ENCODE peak calls at places on chromosome 19, in seven cellular contexts. One of them, this sample, is unnamed.

GRCh38 chr19:40578442-40578908 is 1.8 kb downstream of the SHKBP1 start:
- DNase-seq in heart right ventricle: peak
- DNase-seq in IMR-90: peak
- DNase-seq in endothelial cell of umbilical vein: peak
- DNase-seq in pancreas: no peak
- DNase-seq in esophagus squamous epithelium: no peak
- DNase-seq in body of pancreas: peak
- DNase-seq in this sample: no peak

GRCh38 chr19:46772170-46773017 is 16.0 kb downstream of the SLC1A5 start:
- DNase-seq in heart right ventricle: no peak
- DNase-seq in IMR-90: no peak
- DNase-seq in endothelial cell of umbilical vein: no peak
- DNase-seq in pancreas: no peak
- DNase-seq in esophagus squamous epithelium: no peak
- DNase-seq in body of pancreas: no peak
- DNase-seq in this sample: no peak

GRCh38 chr19:52963229-52963760 is 614 bp upstream of the ZNF816 start:
- DNase-seq in heart right ventricle: no peak
- DNase-seq in IMR-90: no peak
- DNase-seq in endothelial cell of umbilical vein: no peak
- DNase-seq in pancreas: peak
- DNase-seq in esophagus squamous epithelium: no peak
- DNase-seq in body of pancreas: no peak
- DNase-seq in this sample: no peak

GRCh38 chr19:38849746-38850230 is at the start of gene HNRNPL:
- DNase-seq in heart right ventricle: no peak
- DNase-seq in IMR-90: no peak
- DNase-seq in endothelial cell of umbilical vein: no peak
- DNase-seq in pancreas: peak
- DNase-seq in esophagus squamous epithelium: peak
- DNase-seq in body of pancreas: no peak
- DNase-seq in this sample: no peak

GRCh38 chr19:46955114-46955812 is 64.4 kb upstream of the NPAS1 start:
- DNase-seq in heart right ventricle: no peak
- DNase-seq in IMR-90: peak
- DNase-seq in endothelial cell of umbilical vein: peak
- DNase-seq in pancreas: no peak
- DNase-seq in esophagus squamous epithelium: no peak
- DNase-seq in body of pancreas: no peak
- DNase-seq in this sample: no peak

GRCh38 chr19:30082168-30082567 is 140.1 kb downstream of the URI1 start:
- DNase-seq in heart right ventricle: no peak
- DNase-seq in IMR-90: no peak
- DNase-seq in endothelial cell of umbilical vein: no peak
- DNase-seq in pancreas: peak
- DNase-seq in esophagus squamous epithelium: no peak
- DNase-seq in body of pancreas: no peak
- DNase-seq in this sample: no peak

GRCh38 chr19:10363789-10364281 is 16.5 kb downstream of the TYK2 start:
- DNase-seq in heart right ventricle: no peak
- DNase-seq in IMR-90: no peak
- DNase-seq in endothelial cell of umbilical vein: no peak
- DNase-seq in pancreas: no peak
- DNase-seq in esophagus squamous epithelium: no peak
- DNase-seq in body of pancreas: no peak
- DNase-seq in this sample: no peak

GRCh38 chr19:40279120-40279551 is 6.0 kb downstream of the AKT2 start:
- DNase-seq in heart right ventricle: peak
- DNase-seq in IMR-90: peak
- DNase-seq in endothelial cell of umbilical vein: no peak
- DNase-seq in pancreas: no peak
- DNase-seq in esophagus squamous epithelium: no peak
- DNase-seq in body of pancreas: no peak
- DNase-seq in this sample: peak

GRCh38 chr19:40585677-40586422 is 9.2 kb downstream of the SHKBP1 start:
- DNase-seq in heart right ventricle: no peak
- DNase-seq in IMR-90: peak
- DNase-seq in endothelial cell of umbilical vein: peak
- DNase-seq in pancreas: no peak
- DNase-seq in esophagus squamous epithelium: no peak
- DNase-seq in body of pancreas: peak
- DNase-seq in this sample: no peak

DNA sequence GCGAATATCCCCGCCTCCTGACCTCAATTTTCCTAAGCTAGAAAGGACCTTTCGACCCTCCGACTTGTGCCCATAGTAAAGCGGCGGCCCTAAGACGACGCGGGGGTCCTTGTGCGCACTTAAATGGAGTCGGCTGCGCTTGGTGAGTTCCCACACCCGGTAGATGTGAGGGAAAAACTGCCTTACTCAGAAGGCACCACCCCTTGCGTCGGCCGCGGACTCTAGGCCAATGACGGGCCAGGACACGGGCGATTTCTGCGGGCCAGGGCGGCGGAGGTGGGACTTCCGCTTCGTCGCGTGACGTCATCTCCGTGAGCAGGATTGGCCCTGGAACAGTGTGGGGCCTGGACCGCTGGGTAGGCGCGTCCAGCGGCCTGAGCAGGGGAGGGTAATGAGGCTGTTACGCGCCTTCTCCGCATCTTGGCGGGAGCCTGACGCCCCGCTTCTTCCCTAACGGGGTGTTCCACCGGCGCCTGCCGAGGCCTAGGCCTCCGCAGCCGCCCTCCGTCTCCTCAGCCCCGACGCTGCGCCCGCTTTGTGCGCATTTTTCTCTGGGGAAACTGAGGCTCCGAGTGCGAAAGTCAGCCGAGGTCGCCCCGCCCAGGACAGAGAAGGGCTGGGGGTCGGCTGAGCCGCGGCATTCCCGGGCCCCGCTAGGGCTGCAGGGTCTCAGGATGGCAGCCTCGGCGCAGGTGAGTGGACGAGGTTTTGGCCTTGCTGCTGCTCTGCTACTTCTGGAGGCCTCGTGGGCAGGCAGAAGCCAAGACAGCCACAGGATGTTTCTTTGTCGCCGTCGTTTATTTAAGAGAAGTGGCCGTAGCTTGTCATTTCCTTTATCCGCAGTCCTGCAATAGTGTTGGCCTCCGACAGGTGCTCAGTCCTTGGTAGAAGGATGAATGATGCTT is at the start of gene ZNF543:
- DNase-seq in heart right ventricle: peak
- DNase-seq in IMR-90: peak
- DNase-seq in endothelial cell of umbilical vein: peak
- DNase-seq in pancreas: peak
- DNase-seq in esophagus squamous epithelium: peak
- DNase-seq in body of pancreas: peak
- DNase-seq in this sample: peak
- TF ChIP-seq CTCF in heart right ventricle: no peak
- TF ChIP-seq CTCF in IMR-90: no peak
- TF ChIP-seq CTCF in endothelial cell of umbilical vein: no peak
- TF ChIP-seq CTCF in pancreas: no peak
- TF ChIP-seq CTCF in esophagus squamous epithelium: no peak
- TF ChIP-seq CTCF in body of pancreas: no peak
- TF ChIP-seq CTCF in this sample: no peak

GRCh38 chr19:48806818-48807589 is 3.8 kb downstream of the BCAT2 start:
- DNase-seq in heart right ventricle: no peak
- DNase-seq in IMR-90: peak
- DNase-seq in endothelial cell of umbilical vein: no peak
- DNase-seq in pancreas: no peak
- DNase-seq in esophagus squamous epithelium: no peak
- DNase-seq in body of pancreas: peak
- DNase-seq in this sample: no peak

GRCh38 chr19:48804496-48804895 is 6.3 kb downstream of the BCAT2 start:
- DNase-seq in heart right ventricle: no peak
- DNase-seq in IMR-90: no peak
- DNase-seq in endothelial cell of umbilical vein: no peak
- DNase-seq in pancreas: no peak
- DNase-seq in esophagus squamous epithelium: no peak
- DNase-seq in body of pancreas: no peak
- DNase-seq in this sample: no peak

GRCh38 chr19:48805452-48805851 is 5.4 kb downstream of the BCAT2 start:
- DNase-seq in heart right ventricle: no peak
- DNase-seq in IMR-90: no peak
- DNase-seq in endothelial cell of umbilical vein: no peak
- DNase-seq in pancreas: no peak
- DNase-seq in esophagus squamous epithelium: no peak
- DNase-seq in body of pancreas: no peak
- DNase-seq in this sample: no peak

GRCh38 chr19:48807590-48808308 is 3.1 kb downstream of the BCAT2 start:
- DNase-seq in heart right ventricle: no peak
- DNase-seq in IMR-90: no peak
- DNase-seq in endothelial cell of umbilical vein: no peak
- DNase-seq in pancreas: no peak
- DNase-seq in esophagus squamous epithelium: no peak
- DNase-seq in body of pancreas: peak
- DNase-seq in this sample: no peak

GRCh38 chr19:48806518-48806817 is 4.4 kb downstream of the BCAT2 start:
- DNase-seq in heart right ventricle: peak
- DNase-seq in IMR-90: no peak
- DNase-seq in endothelial cell of umbilical vein: peak
- DNase-seq in pancreas: no peak
- DNase-seq in esophagus squamous epithelium: no peak
- DNase-seq in body of pancreas: no peak
- DNase-seq in this sample: no peak
- H3K27ac ChIP-seq in heart right ventricle: no peak
- H3K27ac ChIP-seq in IMR-90: no peak
- H3K27ac ChIP-seq in endothelial cell of umbilical vein: no peak
- H3K27ac ChIP-seq in pancreas: no peak
- H3K27ac ChIP-seq in esophagus squamous epithelium: no peak
- H3K27ac ChIP-seq in body of pancreas: peak
- H3K27ac ChIP-seq in this sample: no peak

GRCh38 chr19:13579388-13580060 is 73.2 kb upstream of the CACNA1A start:
- DNase-seq in heart right ventricle: no peak
- DNase-seq in IMR-90: peak
- DNase-seq in endothelial cell of umbilical vein: no peak
- DNase-seq in pancreas: no peak
- DNase-seq in esophagus squamous epithelium: no peak
- DNase-seq in body of pancreas: no peak
- DNase-seq in this sample: peak
- TF ChIP-seq CTCF in heart right ventricle: no peak
- TF ChIP-seq CTCF in IMR-90: no peak
- TF ChIP-seq CTCF in endothelial cell of umbilical vein: no peak
- TF ChIP-seq CTCF in pancreas: no peak
- TF ChIP-seq CTCF in esophagus squamous epithelium: no peak
- TF ChIP-seq CTCF in body of pancreas: no peak
- TF ChIP-seq CTCF in this sample: peak

GRCh38 chr19:57825501-57825900 is 4.6 kb upstream of the ZNF587B start:
- DNase-seq in heart right ventricle: no peak
- DNase-seq in IMR-90: no peak
- DNase-seq in endothelial cell of umbilical vein: no peak
- DNase-seq in pancreas: no peak
- DNase-seq in esophagus squamous epithelium: no peak
- DNase-seq in body of pancreas: no peak
- DNase-seq in this sample: no peak
- H3K27ac ChIP-seq in heart right ventricle: no peak
- H3K27ac ChIP-seq in IMR-90: no peak
- H3K27ac ChIP-seq in endothelial cell of umbilical vein: no peak
- H3K27ac ChIP-seq in pancreas: no peak
- H3K27ac ChIP-seq in esophagus squamous epithelium: no peak
- H3K27ac ChIP-seq in body of pancreas: no peak
- H3K27ac ChIP-seq in this sample: no peak

GRCh38 chr19:1605236-1606137 is at the start of gene UQCR11:
- DNase-seq in heart right ventricle: peak
- DNase-seq in IMR-90: peak
- DNase-seq in endothelial cell of umbilical vein: peak
- DNase-seq in pancreas: peak
- DNase-seq in esophagus squamous epithelium: peak
- DNase-seq in body of pancreas: peak
- DNase-seq in this sample: peak

GRCh38 chr19:1598777-1599459 is 6.3 kb upstream of the MBD3 start:
- DNase-seq in heart right ventricle: no peak
- DNase-seq in IMR-90: no peak
- DNase-seq in endothelial cell of umbilical vein: no peak
- DNase-seq in pancreas: no peak
- DNase-seq in esophagus squamous epithelium: no peak
- DNase-seq in body of pancreas: no peak
- DNase-seq in this sample: no peak

GRCh38 chr19:1599460-1599846 is 5.8 kb downstream of the UQCR11 start:
- DNase-seq in heart right ventricle: no peak
- DNase-seq in IMR-90: no peak
- DNase-seq in endothelial cell of umbilical vein: no peak
- DNase-seq in pancreas: no peak
- DNase-seq in esophagus squamous epithelium: no peak
- DNase-seq in body of pancreas: no peak
- DNase-seq in this sample: no peak

GRCh38 chr19:1602091-1602707 is 3.1 kb downstream of the UQCR11 start:
- DNase-seq in heart right ventricle: no peak
- DNase-seq in IMR-90: no peak
- DNase-seq in endothelial cell of umbilical vein: no peak
- DNase-seq in pancreas: no peak
- DNase-seq in esophagus squamous epithelium: no peak
- DNase-seq in body of pancreas: no peak
- DNase-seq in this sample: no peak

GRCh38 chr19:1601613-1602064 is 3.6 kb downstream of the UQCR11 start:
- DNase-seq in heart right ventricle: no peak
- DNase-seq in IMR-90: no peak
- DNase-seq in endothelial cell of umbilical vein: no peak
- DNase-seq in pancreas: no peak
- DNase-seq in esophagus squamous epithelium: no peak
- DNase-seq in body of pancreas: no peak
- DNase-seq in this sample: no peak
- TF ChIP-seq CTCF in heart right ventricle: no peak
- TF ChIP-seq CTCF in IMR-90: peak
- TF ChIP-seq CTCF in endothelial cell of umbilical vein: no peak
- TF ChIP-seq CTCF in pancreas: no peak
- TF ChIP-seq CTCF in esophagus squamous epithelium: no peak
- TF ChIP-seq CTCF in body of pancreas: no peak
- TF ChIP-seq CTCF in this sample: peak

GRCh38 chr19:16874250-16874977 is 14.4 kb upstream of the F2RL3 start:
- DNase-seq in heart right ventricle: no peak
- DNase-seq in IMR-90: no peak
- DNase-seq in endothelial cell of umbilical vein: no peak
- DNase-seq in pancreas: no peak
- DNase-seq in esophagus squamous epithelium: no peak
- DNase-seq in body of pancreas: no peak
- DNase-seq in this sample: no peak
- H3K27ac ChIP-seq in heart right ventricle: no peak
- H3K27ac ChIP-seq in IMR-90: no peak
- H3K27ac ChIP-seq in endothelial cell of umbilical vein: peak
- H3K27ac ChIP-seq in pancreas: no peak
- H3K27ac ChIP-seq in esophagus squamous epithelium: no peak
- H3K27ac ChIP-seq in body of pancreas: no peak
- H3K27ac ChIP-seq in this sample: no peak

DNA sequence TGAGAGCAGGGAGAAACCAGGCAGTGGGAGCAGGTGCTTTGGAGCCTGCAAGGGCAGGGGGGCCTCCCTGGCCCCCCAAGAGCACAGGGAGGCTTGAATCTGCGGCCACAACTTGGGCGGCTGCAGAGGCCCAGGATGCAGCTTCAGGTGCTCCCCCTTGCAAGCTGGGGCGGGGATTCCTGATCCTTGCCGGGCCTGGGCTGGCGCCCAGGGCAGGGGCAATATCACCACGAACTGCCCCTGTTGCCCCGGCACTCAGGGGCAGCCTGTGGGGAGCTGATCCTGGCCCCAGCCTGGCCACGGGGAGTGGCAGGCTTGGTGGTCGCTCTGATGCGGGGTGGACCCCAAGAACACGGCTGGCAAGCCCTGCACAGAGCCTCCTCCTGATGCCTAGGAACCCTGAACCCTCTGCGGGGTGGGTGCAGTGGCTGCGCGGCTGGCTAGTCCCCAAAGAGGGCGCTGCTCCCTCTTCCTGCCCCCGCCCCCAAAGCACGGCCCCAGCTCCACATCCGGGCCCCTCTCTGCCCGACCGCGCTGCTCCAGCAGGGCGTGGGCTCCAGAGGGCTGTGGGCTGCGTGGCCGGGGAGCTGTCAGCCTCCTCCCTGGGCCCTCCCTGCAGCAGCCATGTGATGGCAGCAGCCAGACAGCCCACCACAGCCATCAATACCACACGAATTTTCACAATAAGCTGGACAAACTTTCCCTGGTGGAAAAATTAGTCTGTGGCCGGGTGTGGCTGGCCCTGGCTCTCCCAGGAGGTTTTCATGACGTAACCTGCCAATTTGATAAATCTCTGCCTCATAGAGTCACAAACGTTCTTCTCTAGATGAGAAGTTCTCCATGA is 21.0 kb downstream of the TNFSF9 start:
- DNase-seq in heart right ventricle: no peak
- DNase-seq in IMR-90: no peak
- DNase-seq in endothelial cell of umbilical vein: no peak
- DNase-seq in pancreas: no peak
- DNase-seq in esophagus squamous epithelium: no peak
- DNase-seq in body of pancreas: peak
- DNase-seq in this sample: no peak
- TF ChIP-seq CTCF in heart right ventricle: no peak
- TF ChIP-seq CTCF in IMR-90: no peak
- TF ChIP-seq CTCF in endothelial cell of umbilical vein: no peak
- TF ChIP-seq CTCF in pancreas: no peak
- TF ChIP-seq CTCF in esophagus squamous epithelium: no peak
- TF ChIP-seq CTCF in body of pancreas: no peak
- TF ChIP-seq CTCF in this sample: no peak

This sample was measured in AG04450.